ENCODE peak calls at places on chromosome 1, in eight cellular contexts. Y, N, L, F, H, A, S and W are unnamed samples.

GRCh38 chr1:116806245-116806644 is 52.0 kb downstream of the CD2 start:
- DNase-seq in Y (no peak), N (peak; percentile 57), L (no peak), F (peak; percentile 62), H (no peak), A (no peak), S (no peak), W (no peak)

GRCh38 chr1:11350265-11350664 is 77.3 kb downstream of the UBIAD1 start:
- DNase-seq in Y (no peak), N (no peak), L (no peak), F (no peak), H (no peak), A (no peak), S (no peak), W (no peak)

GRCh38 chr1:92094112-92094511 is 14.0 kb downstream of the BTBD8 start:
- DNase-seq in Y (no peak), N (no peak), L (no peak), F (no peak), H (no peak), A (no peak), S (no peak), W (no peak)

GRCh38 chr1:181061891-181062777 is 26.4 kb upstream of the IER5 start:
- DNase-seq in Y (no peak), N (peak; percentile 2), L (no peak), F (peak; percentile 22), H (peak; percentile 60), A (peak; percentile 56), S (no peak), W (no peak)

GRCh38 chr1:209896346-209896745 is 41.7 kb upstream of the SYT14 start:
- DNase-seq in Y (no peak), N (no peak), L (peak; percentile 33), F (no peak), H (no peak), A (no peak), S (no peak), W (no peak)

GRCh38 chr1:200479816-200480215 is 70.0 kb upstream of the ZNF281 start:
- DNase-seq in Y (no peak), N (no peak), L (no peak), F (no peak), H (no peak), A (no peak), S (no peak), W (no peak)

GRCh38 chr1:78490861-78491310 is at the start of gene PTGFR:
- DNase-seq in Y (peak; percentile 46), N (no peak), L (peak; percentile 36), F (no peak), H (peak; percentile 35), A (no peak), S (no peak), W (no peak)

GRCh38 chr1:92095868-92096267 is 15.7 kb downstream of the BTBD8 start:
- DNase-seq in Y (no peak), N (no peak), L (no peak), F (no peak), H (no peak), A (no peak), S (no peak), W (no peak)

GRCh38 chr1:91549041-91549735 is 48.5 kb downstream of the CDC7 start:
- DNase-seq in Y (no peak), N (peak; percentile 48), L (no peak), F (peak; percentile 32), H (no peak), A (peak; percentile 68), S (no peak), W (no peak)

GRCh38 chr1:243420968-243421675 is 165.3 kb downstream of the SDCCAG8 start:
- DNase-seq in Y (no peak), N (no peak), L (no peak), F (no peak), H (no peak), A (no peak), S (no peak), W (no peak)

GRCh38 chr1:29713857-29714256 is 477.5 kb downstream of the PTPRU start:
- DNase-seq in Y (no peak), N (no peak), L (peak; percentile 10), F (no peak), H (no peak), A (no peak), S (no peak), W (no peak)

GRCh38 chr1:9737716-9738115 is 86.0 kb downstream of the CLSTN1 start:
- DNase-seq in Y (no peak), N (no peak), L (no peak), F (no peak), H (no peak), A (no peak), S (no peak), W (no peak)

GRCh38 chr1:83673287-83673686 is 325.6 kb downstream of the TTLL7 start:
- DNase-seq in Y (no peak), N (no peak), L (no peak), F (no peak), H (no peak), A (no peak), S (no peak), W (no peak)

GRCh38 chr1:21524220-21524619 is 15.0 kb downstream of the ALPL start:
- DNase-seq in Y (no peak), N (no peak), L (no peak), F (no peak), H (no peak), A (no peak), S (no peak), W (no peak)

GRCh38 chr1:21521717-21522060 is 12.5 kb downstream of the ALPL start:
- DNase-seq in Y (no peak), N (no peak), L (no peak), F (no peak), H (no peak), A (no peak), S (no peak), W (no peak)

GRCh38 chr1:21522525-21523038 is 13.4 kb downstream of the ALPL start:
- DNase-seq in Y (no peak), N (no peak), L (no peak), F (no peak), H (no peak), A (no peak), S (no peak), W (no peak)

GRCh38 chr1:21524686-21525339 is 15.6 kb downstream of the ALPL start:
- DNase-seq in Y (no peak), N (no peak), L (no peak), F (no peak), H (no peak), A (peak; percentile 66), S (no peak), W (peak; percentile 78)

DNA sequence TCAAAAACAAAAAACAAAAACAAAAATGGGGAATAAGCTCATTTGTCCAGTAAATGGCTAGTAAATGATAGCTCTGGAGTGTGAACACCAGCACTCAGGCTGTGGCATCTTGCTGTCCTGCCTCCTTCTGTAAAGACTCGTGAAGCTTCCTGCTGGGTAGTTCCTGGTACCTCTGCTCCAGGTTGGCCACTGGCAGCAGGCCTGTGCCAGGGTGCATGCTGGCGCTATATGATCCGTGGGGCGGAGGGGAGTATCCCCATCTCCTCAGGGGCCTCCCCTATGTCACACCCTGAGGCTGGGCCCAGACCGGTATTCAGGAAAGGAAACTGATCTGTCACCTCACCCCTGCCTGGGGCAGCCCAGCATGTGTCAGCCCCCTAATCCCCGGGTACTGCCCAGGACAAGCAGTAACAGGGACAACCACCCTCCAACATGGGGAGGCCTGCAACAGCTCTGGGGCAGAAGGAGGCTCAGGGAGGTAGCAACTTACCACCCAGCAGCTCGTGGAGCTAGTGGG is 14.1 kb downstream of the ALPL start:
- DNase-seq in Y (no peak), N (no peak), L (no peak), F (no peak), H (no peak), A (no peak), S (no peak), W (no peak)
- H3K4me1 ChIP-seq in Y (peaks cover 4% of the 10 kb centered on the region), N (no peaks in the 10 kb centered on the region), L (peaks cover 2% of the 10 kb centered on the region), F (no peaks in the 10 kb centered on the region), H (no peaks in the 10 kb centered on the region), A (no peaks in the 10 kb centered on the region), S (no peaks in the 10 kb centered on the region), W (peaks cover 4% of the 10 kb centered on the region)

GRCh38 chr1:112524251-112524650 is 15.5 kb downstream of the WNT2B start:
- DNase-seq in Y (peak; percentile 88), N (no peak), L (no peak), F (no peak), H (no peak), A (no peak), S (no peak), W (no peak)

GRCh38 chr1:112527266-112528010 is 18.7 kb downstream of the WNT2B start:
- DNase-seq in Y (peak; percentile 51), N (no peak), L (peak; percentile 61), F (no peak), H (no peak), A (no peak), S (no peak), W (no peak)

GRCh38 chr1:112522621-112523020 is 13.9 kb downstream of the WNT2B start:
- DNase-seq in Y (peak; percentile 93), N (no peak), L (peak; percentile 96), F (no peak), H (no peak), A (no peak), S (no peak), W (no peak)

GRCh38 chr1:112528076-112528475 is 19.3 kb downstream of the WNT2B start:
- DNase-seq in Y (no peak), N (no peak), L (peak; percentile 31), F (no peak), H (no peak), A (no peak), S (no peak), W (no peak)

DNA sequence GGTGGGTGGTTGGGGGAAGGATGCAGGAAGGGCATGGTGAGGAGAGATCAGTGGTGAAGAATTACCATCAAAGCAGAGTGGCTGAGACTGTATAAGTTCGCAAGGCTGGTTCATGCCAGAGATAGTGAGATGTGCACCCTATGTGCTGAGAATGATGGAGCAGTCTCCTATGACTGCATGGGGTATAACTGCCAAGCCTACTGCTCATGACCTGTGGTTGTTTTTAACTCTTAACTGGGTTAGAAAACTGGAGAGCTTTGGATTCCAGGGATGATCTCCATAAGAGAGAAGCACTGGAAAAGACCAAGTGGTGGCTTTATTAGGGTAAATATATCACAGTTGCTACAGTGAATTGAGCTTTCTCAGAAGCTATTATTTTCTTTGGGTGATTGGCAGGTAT is 16.2 kb downstream of the WNT2B start:
- DNase-seq in Y (no peak), N (no peak), L (no peak), F (no peak), H (no peak), A (no peak), S (no peak), W (no peak)
- H3K4me3 ChIP-seq in Y (no peak overlapping the region), N (no peak overlapping the region), L (no peak overlapping the region), F (no peak overlapping the region), H (no peak overlapping the region), A (no peak overlapping the region), S (no peak overlapping the region), W (no peak overlapping the region)

GRCh38 chr1:231419147-231419546 is 2.9 kb downstream of the EGLN1 start:
- DNase-seq in Y (no peak), N (no peak), L (no peak), F (no peak), H (no peak), A (no peak), S (no peak), W (no peak)
- H3K4me1 ChIP-seq in Y (peaks cover 46% of the 10 kb centered on the region), N (peaks cover 73% of the 10 kb centered on the region), L (peaks cover 7% of the 10 kb centered on the region), F (peaks cover 60% of the 10 kb centered on the region), H (peaks cover 45% of the 10 kb centered on the region), A (no peaks in the 10 kb centered on the region), S (peaks cover 26% of the 10 kb centered on the region), W (peaks cover 31% of the 10 kb centered on the region)

DNA sequence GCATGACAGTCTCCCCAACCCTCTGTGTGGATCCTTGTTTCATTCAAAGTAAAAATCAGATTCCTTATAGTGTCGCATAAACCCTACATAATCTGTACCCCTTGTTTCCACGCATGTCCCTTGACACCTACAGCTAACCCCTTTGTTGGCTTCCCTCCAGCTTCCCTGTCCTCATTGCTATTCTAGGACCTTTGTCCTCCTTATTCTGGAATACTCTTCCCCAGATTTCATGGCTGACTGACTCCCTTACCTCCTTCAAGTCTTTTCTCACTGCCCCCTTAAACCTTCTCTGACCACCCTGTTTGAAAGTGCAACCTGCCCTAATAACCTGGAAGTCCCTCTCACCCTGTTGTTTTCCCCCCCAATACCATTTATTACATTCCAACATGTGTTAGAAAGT is 4.0 kb downstream of the RNF11 start:
- DNase-seq in Y (no peak), N (no peak), L (no peak), F (no peak), H (no peak), A (peak; percentile 71), S (no peak), W (no peak)
- H3K4me3 ChIP-seq in Y (no peak overlapping the region), N (no peak overlapping the region), L (no peak overlapping the region), F (no peak overlapping the region), H (peak overlapping the region; percentile 12), A (no peak overlapping the region), S (no peak overlapping the region), W (no peak overlapping the region)